ENCODE peak calls at places on chromosomes 5 and 9, in eight cellular contexts. One of them, this sample, is unnamed.
A peak's percentile ranks its signal among the peaks of the same experiment; 100 is the strongest.

GRCh38 chr9:79988126-79988525 is 416.4 kb downstream of the TLE4 start:
- DNase-seq in SK-N-DZ: no peak
- DNase-seq in endothelial cell: no peak
- DNase-seq in activated T-helper 1 cell treated with anti-CD3 and anti-CD28 coated beads, Interleukin-12 subunit alpha, Interleukin-12 subunit beta, Interleukin-2, Interleukin-4 antibody, amounts not matched to agents 30 ng/mL and 10 ng/mL and 1 ng/mL, durations not matched to agents 14 hours and 24 hours and 36 hours: no peak
- DNase-seq in lower lobe of right lung: no peak
- DNase-seq in GM03348: no peak
- DNase-seq in C1 segment of cervical spinal cord: no peak
- DNase-seq in GM20000: no peak
- DNase-seq in this sample: no peak

GRCh38 chr5:89407053-89407452 is 524.1 kb upstream of the MEF2C start:
- DNase-seq in SK-N-DZ: no peak
- DNase-seq in endothelial cell: no peak
- DNase-seq in activated T-helper 1 cell treated with anti-CD3 and anti-CD28 coated beads, Interleukin-12 subunit alpha, Interleukin-12 subunit beta, Interleukin-2, Interleukin-4 antibody, amounts not matched to agents 30 ng/mL and 10 ng/mL and 1 ng/mL, durations not matched to agents 14 hours and 24 hours and 36 hours: no peak
- DNase-seq in lower lobe of right lung: no peak
- DNase-seq in GM03348: no peak
- DNase-seq in C1 segment of cervical spinal cord: no peak
- DNase-seq in GM20000: no peak
- DNase-seq in this sample: no peak

GRCh38 chr5:37111426-37112382 is 137.5 kb downstream of the CPLANE1 start:
- DNase-seq in SK-N-DZ: no peak
- DNase-seq in endothelial cell: no peak
- DNase-seq in activated T-helper 1 cell treated with anti-CD3 and anti-CD28 coated beads, Interleukin-12 subunit alpha, Interleukin-12 subunit beta, Interleukin-2, Interleukin-4 antibody, amounts not matched to agents 30 ng/mL and 10 ng/mL and 1 ng/mL, durations not matched to agents 14 hours and 24 hours and 36 hours: peak; percentile 43
- DNase-seq in lower lobe of right lung: no peak
- DNase-seq in GM03348: no peak
- DNase-seq in C1 segment of cervical spinal cord: no peak
- DNase-seq in GM20000: peak; percentile 58
- DNase-seq in this sample: no peak

GRCh38 chr9:100428871-100429654 is 2.1 kb downstream of the MSANTD3 start:
- DNase-seq in SK-N-DZ: no peak
- DNase-seq in endothelial cell: no peak
- DNase-seq in activated T-helper 1 cell treated with anti-CD3 and anti-CD28 coated beads, Interleukin-12 subunit alpha, Interleukin-12 subunit beta, Interleukin-2, Interleukin-4 antibody, amounts not matched to agents 30 ng/mL and 10 ng/mL and 1 ng/mL, durations not matched to agents 14 hours and 24 hours and 36 hours: no peak
- DNase-seq in lower lobe of right lung: no peak
- DNase-seq in GM03348: peak; percentile 90
- DNase-seq in C1 segment of cervical spinal cord: no peak
- DNase-seq in GM20000: no peak
- DNase-seq in this sample: peak; percentile 57

GRCh38 chr5:140244525-140245025 is 58.3 kb downstream of the PFDN1 start:
- DNase-seq in SK-N-DZ: peak; percentile 80
- DNase-seq in endothelial cell: peak; percentile 96
- DNase-seq in activated T-helper 1 cell treated with anti-CD3 and anti-CD28 coated beads, Interleukin-12 subunit alpha, Interleukin-12 subunit beta, Interleukin-2, Interleukin-4 antibody, amounts not matched to agents 30 ng/mL and 10 ng/mL and 1 ng/mL, durations not matched to agents 14 hours and 24 hours and 36 hours: peak; percentile 72
- DNase-seq in lower lobe of right lung: peak; percentile 94
- DNase-seq in GM03348: peak; percentile 87
- DNase-seq in C1 segment of cervical spinal cord: peak; percentile 69
- DNase-seq in GM20000: peak; percentile 76
- DNase-seq in this sample: peak; percentile 95

GRCh38 chr5:135891280-135891679 is 4.4 kb downstream of the IL9 start:
- DNase-seq in SK-N-DZ: no peak
- DNase-seq in endothelial cell: no peak
- DNase-seq in activated T-helper 1 cell treated with anti-CD3 and anti-CD28 coated beads, Interleukin-12 subunit alpha, Interleukin-12 subunit beta, Interleukin-2, Interleukin-4 antibody, amounts not matched to agents 30 ng/mL and 10 ng/mL and 1 ng/mL, durations not matched to agents 14 hours and 24 hours and 36 hours: no peak
- DNase-seq in lower lobe of right lung: no peak
- DNase-seq in GM03348: no peak
- DNase-seq in C1 segment of cervical spinal cord: no peak
- DNase-seq in GM20000: no peak
- DNase-seq in this sample: no peak

GRCh38 chr5:112142769-112143270 is 276.3 kb downstream of the EPB41L4A start:
- DNase-seq in SK-N-DZ: no peak
- DNase-seq in endothelial cell: no peak
- DNase-seq in activated T-helper 1 cell treated with anti-CD3 and anti-CD28 coated beads, Interleukin-12 subunit alpha, Interleukin-12 subunit beta, Interleukin-2, Interleukin-4 antibody, amounts not matched to agents 30 ng/mL and 10 ng/mL and 1 ng/mL, durations not matched to agents 14 hours and 24 hours and 36 hours: no peak
- DNase-seq in lower lobe of right lung: peak; percentile 50
- DNase-seq in GM03348: peak; percentile 12
- DNase-seq in C1 segment of cervical spinal cord: no peak
- DNase-seq in GM20000: no peak
- DNase-seq in this sample: no peak

GRCh38 chr9:74824654-74825053 is 63.1 kb downstream of the TRPM6 start:
- DNase-seq in SK-N-DZ: no peak
- DNase-seq in endothelial cell: no peak
- DNase-seq in activated T-helper 1 cell treated with anti-CD3 and anti-CD28 coated beads, Interleukin-12 subunit alpha, Interleukin-12 subunit beta, Interleukin-2, Interleukin-4 antibody, amounts not matched to agents 30 ng/mL and 10 ng/mL and 1 ng/mL, durations not matched to agents 14 hours and 24 hours and 36 hours: no peak
- DNase-seq in lower lobe of right lung: no peak
- DNase-seq in GM03348: no peak
- DNase-seq in C1 segment of cervical spinal cord: no peak
- DNase-seq in GM20000: no peak
- DNase-seq in this sample: no peak

GRCh38 chr9:137967280-137967943 is 89.8 kb downstream of the CACNA1B start:
- DNase-seq in SK-N-DZ: no peak
- DNase-seq in endothelial cell: no peak
- DNase-seq in activated T-helper 1 cell treated with anti-CD3 and anti-CD28 coated beads, Interleukin-12 subunit alpha, Interleukin-12 subunit beta, Interleukin-2, Interleukin-4 antibody, amounts not matched to agents 30 ng/mL and 10 ng/mL and 1 ng/mL, durations not matched to agents 14 hours and 24 hours and 36 hours: no peak
- DNase-seq in lower lobe of right lung: peak; percentile 17
- DNase-seq in GM03348: no peak
- DNase-seq in C1 segment of cervical spinal cord: no peak
- DNase-seq in GM20000: no peak
- DNase-seq in this sample: no peak

GRCh38 chr9:89427621-89428221 is 70.2 kb downstream of the SEMA4D start:
- DNase-seq in SK-N-DZ: no peak
- DNase-seq in endothelial cell: no peak
- DNase-seq in activated T-helper 1 cell treated with anti-CD3 and anti-CD28 coated beads, Interleukin-12 subunit alpha, Interleukin-12 subunit beta, Interleukin-2, Interleukin-4 antibody, amounts not matched to agents 30 ng/mL and 10 ng/mL and 1 ng/mL, durations not matched to agents 14 hours and 24 hours and 36 hours: peak; percentile 51
- DNase-seq in lower lobe of right lung: no peak
- DNase-seq in GM03348: no peak
- DNase-seq in C1 segment of cervical spinal cord: no peak
- DNase-seq in GM20000: no peak
- DNase-seq in this sample: no peak

GRCh38 chr5:74040811-74041491 is 415.0 kb downstream of the ARHGEF28 start:
- DNase-seq in SK-N-DZ: no peak
- DNase-seq in endothelial cell: no peak
- DNase-seq in activated T-helper 1 cell treated with anti-CD3 and anti-CD28 coated beads, Interleukin-12 subunit alpha, Interleukin-12 subunit beta, Interleukin-2, Interleukin-4 antibody, amounts not matched to agents 30 ng/mL and 10 ng/mL and 1 ng/mL, durations not matched to agents 14 hours and 24 hours and 36 hours: no peak
- DNase-seq in lower lobe of right lung: no peak
- DNase-seq in GM03348: no peak
- DNase-seq in C1 segment of cervical spinal cord: no peak
- DNase-seq in GM20000: no peak
- DNase-seq in this sample: no peak

GRCh38 chr9:111066427-111066826 is 28.2 kb upstream of the LPAR1 start:
- DNase-seq in SK-N-DZ: no peak
- DNase-seq in endothelial cell: no peak
- DNase-seq in activated T-helper 1 cell treated with anti-CD3 and anti-CD28 coated beads, Interleukin-12 subunit alpha, Interleukin-12 subunit beta, Interleukin-2, Interleukin-4 antibody, amounts not matched to agents 30 ng/mL and 10 ng/mL and 1 ng/mL, durations not matched to agents 14 hours and 24 hours and 36 hours: no peak
- DNase-seq in lower lobe of right lung: no peak
- DNase-seq in GM03348: peak; percentile 56
- DNase-seq in C1 segment of cervical spinal cord: no peak
- DNase-seq in GM20000: no peak
- DNase-seq in this sample: no peak

GRCh38 chr5:18264126-18264882 is 630.0 kb downstream of the TAF11L14 start:
- DNase-seq in SK-N-DZ: no peak
- DNase-seq in endothelial cell: no peak
- DNase-seq in activated T-helper 1 cell treated with anti-CD3 and anti-CD28 coated beads, Interleukin-12 subunit alpha, Interleukin-12 subunit beta, Interleukin-2, Interleukin-4 antibody, amounts not matched to agents 30 ng/mL and 10 ng/mL and 1 ng/mL, durations not matched to agents 14 hours and 24 hours and 36 hours: no peak
- DNase-seq in lower lobe of right lung: no peak
- DNase-seq in GM03348: no peak
- DNase-seq in C1 segment of cervical spinal cord: no peak
- DNase-seq in GM20000: no peak
- DNase-seq in this sample: no peak

GRCh38 chr5:73617510-73618279 is 8.3 kb upstream of the ARHGEF28 start:
- DNase-seq in SK-N-DZ: no peak
- DNase-seq in endothelial cell: no peak
- DNase-seq in activated T-helper 1 cell treated with anti-CD3 and anti-CD28 coated beads, Interleukin-12 subunit alpha, Interleukin-12 subunit beta, Interleukin-2, Interleukin-4 antibody, amounts not matched to agents 30 ng/mL and 10 ng/mL and 1 ng/mL, durations not matched to agents 14 hours and 24 hours and 36 hours: no peak
- DNase-seq in lower lobe of right lung: no peak
- DNase-seq in GM03348: peak; percentile 45
- DNase-seq in C1 segment of cervical spinal cord: no peak
- DNase-seq in GM20000: no peak
- DNase-seq in this sample: no peak

GRCh38 chr9:18105996-18106595 is 367.9 kb upstream of the ADAMTSL1 start:
- DNase-seq in SK-N-DZ: no peak
- DNase-seq in endothelial cell: no peak
- DNase-seq in activated T-helper 1 cell treated with anti-CD3 and anti-CD28 coated beads, Interleukin-12 subunit alpha, Interleukin-12 subunit beta, Interleukin-2, Interleukin-4 antibody, amounts not matched to agents 30 ng/mL and 10 ng/mL and 1 ng/mL, durations not matched to agents 14 hours and 24 hours and 36 hours: no peak
- DNase-seq in lower lobe of right lung: no peak
- DNase-seq in GM03348: no peak
- DNase-seq in C1 segment of cervical spinal cord: no peak
- DNase-seq in GM20000: no peak
- DNase-seq in this sample: no peak

GRCh38 chr5:40481226-40481625 is 198.5 kb upstream of the PTGER4 start:
- DNase-seq in SK-N-DZ: no peak
- DNase-seq in endothelial cell: no peak
- DNase-seq in activated T-helper 1 cell treated with anti-CD3 and anti-CD28 coated beads, Interleukin-12 subunit alpha, Interleukin-12 subunit beta, Interleukin-2, Interleukin-4 antibody, amounts not matched to agents 30 ng/mL and 10 ng/mL and 1 ng/mL, durations not matched to agents 14 hours and 24 hours and 36 hours: no peak
- DNase-seq in lower lobe of right lung: no peak
- DNase-seq in GM03348: no peak
- DNase-seq in C1 segment of cervical spinal cord: no peak
- DNase-seq in GM20000: no peak
- DNase-seq in this sample: no peak

GRCh38 chr5:109951758-109952157 is 262.0 kb downstream of the MAN2A1 start:
- DNase-seq in SK-N-DZ: no peak
- DNase-seq in endothelial cell: no peak
- DNase-seq in activated T-helper 1 cell treated with anti-CD3 and anti-CD28 coated beads, Interleukin-12 subunit alpha, Interleukin-12 subunit beta, Interleukin-2, Interleukin-4 antibody, amounts not matched to agents 30 ng/mL and 10 ng/mL and 1 ng/mL, durations not matched to agents 14 hours and 24 hours and 36 hours: no peak
- DNase-seq in lower lobe of right lung: no peak
- DNase-seq in GM03348: no peak
- DNase-seq in C1 segment of cervical spinal cord: no peak
- DNase-seq in GM20000: no peak
- DNase-seq in this sample: no peak

GRCh38 chr5:78320461-78320860 is 26.0 kb upstream of the AP3B1 start:
- DNase-seq in SK-N-DZ: no peak
- DNase-seq in endothelial cell: no peak
- DNase-seq in activated T-helper 1 cell treated with anti-CD3 and anti-CD28 coated beads, Interleukin-12 subunit alpha, Interleukin-12 subunit beta, Interleukin-2, Interleukin-4 antibody, amounts not matched to agents 30 ng/mL and 10 ng/mL and 1 ng/mL, durations not matched to agents 14 hours and 24 hours and 36 hours: no peak
- DNase-seq in lower lobe of right lung: no peak
- DNase-seq in GM03348: peak; percentile 46
- DNase-seq in C1 segment of cervical spinal cord: no peak
- DNase-seq in GM20000: peak; percentile 18
- DNase-seq in this sample: peak; percentile 15

GRCh38 chr9:35611230-35611797 is 6.3 kb downstream of the TESK1 start:
- DNase-seq in SK-N-DZ: peak; percentile 60
- DNase-seq in endothelial cell: peak; percentile 40
- DNase-seq in activated T-helper 1 cell treated with anti-CD3 and anti-CD28 coated beads, Interleukin-12 subunit alpha, Interleukin-12 subunit beta, Interleukin-2, Interleukin-4 antibody, amounts not matched to agents 30 ng/mL and 10 ng/mL and 1 ng/mL, durations not matched to agents 14 hours and 24 hours and 36 hours: peak; percentile 41
- DNase-seq in lower lobe of right lung: no peak
- DNase-seq in GM03348: peak; percentile 71
- DNase-seq in C1 segment of cervical spinal cord: peak; percentile 12
- DNase-seq in GM20000: peak; percentile 73
- DNase-seq in this sample: peak; percentile 54

GRCh38 chr5:28523887-28524637 is 1485.7 kb upstream of the CDH9 start:
- DNase-seq in SK-N-DZ: no peak
- DNase-seq in endothelial cell: no peak
- DNase-seq in activated T-helper 1 cell treated with anti-CD3 and anti-CD28 coated beads, Interleukin-12 subunit alpha, Interleukin-12 subunit beta, Interleukin-2, Interleukin-4 antibody, amounts not matched to agents 30 ng/mL and 10 ng/mL and 1 ng/mL, durations not matched to agents 14 hours and 24 hours and 36 hours: no peak
- DNase-seq in lower lobe of right lung: no peak
- DNase-seq in GM03348: no peak
- DNase-seq in C1 segment of cervical spinal cord: no peak
- DNase-seq in GM20000: no peak
- DNase-seq in this sample: no peak

GRCh38 chr5:36017004-36017403 is 25.8 kb upstream of the UGT3A1 start:
- DNase-seq in SK-N-DZ: no peak
- DNase-seq in endothelial cell: no peak
- DNase-seq in activated T-helper 1 cell treated with anti-CD3 and anti-CD28 coated beads, Interleukin-12 subunit alpha, Interleukin-12 subunit beta, Interleukin-2, Interleukin-4 antibody, amounts not matched to agents 30 ng/mL and 10 ng/mL and 1 ng/mL, durations not matched to agents 14 hours and 24 hours and 36 hours: no peak
- DNase-seq in lower lobe of right lung: no peak
- DNase-seq in GM03348: no peak
- DNase-seq in C1 segment of cervical spinal cord: no peak
- DNase-seq in GM20000: no peak
- DNase-seq in this sample: no peak

GRCh38 chr9:6413365-6414263 is 615 bp downstream of the UHRF2 start:
- DNase-seq in SK-N-DZ: no peak
- DNase-seq in endothelial cell: peak; percentile 43
- DNase-seq in activated T-helper 1 cell treated with anti-CD3 and anti-CD28 coated beads, Interleukin-12 subunit alpha, Interleukin-12 subunit beta, Interleukin-2, Interleukin-4 antibody, amounts not matched to agents 30 ng/mL and 10 ng/mL and 1 ng/mL, durations not matched to agents 14 hours and 24 hours and 36 hours: no peak
- DNase-seq in lower lobe of right lung: peak; percentile 63
- DNase-seq in GM03348: peak; percentile 42
- DNase-seq in C1 segment of cervical spinal cord: peak; percentile 17
- DNase-seq in GM20000: peak; percentile 21
- DNase-seq in this sample: peak; percentile 36

GRCh38 chr5:61279725-61280124 is 52.3 kb upstream of the ZSWIM6 start:
- DNase-seq in SK-N-DZ: no peak
- DNase-seq in endothelial cell: no peak
- DNase-seq in activated T-helper 1 cell treated with anti-CD3 and anti-CD28 coated beads, Interleukin-12 subunit alpha, Interleukin-12 subunit beta, Interleukin-2, Interleukin-4 antibody, amounts not matched to agents 30 ng/mL and 10 ng/mL and 1 ng/mL, durations not matched to agents 14 hours and 24 hours and 36 hours: no peak
- DNase-seq in lower lobe of right lung: no peak
- DNase-seq in GM03348: no peak
- DNase-seq in C1 segment of cervical spinal cord: no peak
- DNase-seq in GM20000: no peak
- DNase-seq in this sample: no peak

GRCh38 chr5:146042628-146043279 is 62.6 kb downstream of the PLAC8L1 start:
- DNase-seq in SK-N-DZ: no peak
- DNase-seq in endothelial cell: no peak
- DNase-seq in activated T-helper 1 cell treated with anti-CD3 and anti-CD28 coated beads, Interleukin-12 subunit alpha, Interleukin-12 subunit beta, Interleukin-2, Interleukin-4 antibody, amounts not matched to agents 30 ng/mL and 10 ng/mL and 1 ng/mL, durations not matched to agents 14 hours and 24 hours and 36 hours: no peak
- DNase-seq in lower lobe of right lung: no peak
- DNase-seq in GM03348: peak; percentile 65
- DNase-seq in C1 segment of cervical spinal cord: no peak
- DNase-seq in GM20000: no peak
- DNase-seq in this sample: no peak

GRCh38 chr5:84985148-84985547 is 600.5 kb upstream of the EDIL3 start:
- DNase-seq in SK-N-DZ: no peak
- DNase-seq in endothelial cell: no peak
- DNase-seq in activated T-helper 1 cell treated with anti-CD3 and anti-CD28 coated beads, Interleukin-12 subunit alpha, Interleukin-12 subunit beta, Interleukin-2, Interleukin-4 antibody, amounts not matched to agents 30 ng/mL and 10 ng/mL and 1 ng/mL, durations not matched to agents 14 hours and 24 hours and 36 hours: no peak
- DNase-seq in lower lobe of right lung: no peak
- DNase-seq in GM03348: no peak
- DNase-seq in C1 segment of cervical spinal cord: no peak
- DNase-seq in GM20000: no peak
- DNase-seq in this sample: no peak

GRCh38 chr5:61386062-61386800 is 54.2 kb downstream of the ZSWIM6 start:
- DNase-seq in SK-N-DZ: no peak
- DNase-seq in endothelial cell: no peak
- DNase-seq in activated T-helper 1 cell treated with anti-CD3 and anti-CD28 coated beads, Interleukin-12 subunit alpha, Interleukin-12 subunit beta, Interleukin-2, Interleukin-4 antibody, amounts not matched to agents 30 ng/mL and 10 ng/mL and 1 ng/mL, durations not matched to agents 14 hours and 24 hours and 36 hours: no peak
- DNase-seq in lower lobe of right lung: no peak
- DNase-seq in GM03348: no peak
- DNase-seq in C1 segment of cervical spinal cord: no peak
- DNase-seq in GM20000: no peak
- DNase-seq in this sample: no peak

GRCh38 chr5:4797445-4797844 is 342.7 kb upstream of the ADAMTS16 start:
- DNase-seq in SK-N-DZ: no peak
- DNase-seq in endothelial cell: no peak
- DNase-seq in activated T-helper 1 cell treated with anti-CD3 and anti-CD28 coated beads, Interleukin-12 subunit alpha, Interleukin-12 subunit beta, Interleukin-2, Interleukin-4 antibody, amounts not matched to agents 30 ng/mL and 10 ng/mL and 1 ng/mL, durations not matched to agents 14 hours and 24 hours and 36 hours: no peak
- DNase-seq in lower lobe of right lung: no peak
- DNase-seq in GM03348: no peak
- DNase-seq in C1 segment of cervical spinal cord: no peak
- DNase-seq in GM20000: no peak
- DNase-seq in this sample: no peak

GRCh38 chr5:176166427-176166826 is 71.8 kb upstream of the SIMC1 start:
- DNase-seq in SK-N-DZ: no peak
- DNase-seq in endothelial cell: no peak
- DNase-seq in activated T-helper 1 cell treated with anti-CD3 and anti-CD28 coated beads, Interleukin-12 subunit alpha, Interleukin-12 subunit beta, Interleukin-2, Interleukin-4 antibody, amounts not matched to agents 30 ng/mL and 10 ng/mL and 1 ng/mL, durations not matched to agents 14 hours and 24 hours and 36 hours: no peak
- DNase-seq in lower lobe of right lung: no peak
- DNase-seq in GM03348: no peak
- DNase-seq in C1 segment of cervical spinal cord: no peak
- DNase-seq in GM20000: no peak
- DNase-seq in this sample: no peak

GRCh38 chr9:37746448-37747270 is 6.9 kb upstream of the TRMT10B start:
- DNase-seq in SK-N-DZ: no peak
- DNase-seq in endothelial cell: no peak
- DNase-seq in activated T-helper 1 cell treated with anti-CD3 and anti-CD28 coated beads, Interleukin-12 subunit alpha, Interleukin-12 subunit beta, Interleukin-2, Interleukin-4 antibody, amounts not matched to agents 30 ng/mL and 10 ng/mL and 1 ng/mL, durations not matched to agents 14 hours and 24 hours and 36 hours: no peak
- DNase-seq in lower lobe of right lung: no peak
- DNase-seq in GM03348: no peak
- DNase-seq in C1 segment of cervical spinal cord: no peak
- DNase-seq in GM20000: no peak
- DNase-seq in this sample: no peak

GRCh38 chr5:131413605-131414559 is 150.0 kb downstream of the CDC42SE2 start:
- DNase-seq in SK-N-DZ: no peak
- DNase-seq in endothelial cell: no peak
- DNase-seq in activated T-helper 1 cell treated with anti-CD3 and anti-CD28 coated beads, Interleukin-12 subunit alpha, Interleukin-12 subunit beta, Interleukin-2, Interleukin-4 antibody, amounts not matched to agents 30 ng/mL and 10 ng/mL and 1 ng/mL, durations not matched to agents 14 hours and 24 hours and 36 hours: peak; percentile 37
- DNase-seq in lower lobe of right lung: no peak
- DNase-seq in GM03348: no peak
- DNase-seq in C1 segment of cervical spinal cord: no peak
- DNase-seq in GM20000: peak; percentile 42
- DNase-seq in this sample: no peak

GRCh38 chr5:398475-399295 is 44.3 kb upstream of the EXOC3 start:
- DNase-seq in SK-N-DZ: no peak
- DNase-seq in endothelial cell: no peak
- DNase-seq in activated T-helper 1 cell treated with anti-CD3 and anti-CD28 coated beads, Interleukin-12 subunit alpha, Interleukin-12 subunit beta, Interleukin-2, Interleukin-4 antibody, amounts not matched to agents 30 ng/mL and 10 ng/mL and 1 ng/mL, durations not matched to agents 14 hours and 24 hours and 36 hours: no peak
- DNase-seq in lower lobe of right lung: no peak
- DNase-seq in GM03348: no peak
- DNase-seq in C1 segment of cervical spinal cord: no peak
- DNase-seq in GM20000: no peak
- DNase-seq in this sample: no peak

GRCh38 chr5:90473321-90474234 is 993 bp downstream of the MBLAC2 start:
- DNase-seq in SK-N-DZ: peak; percentile 39
- DNase-seq in endothelial cell: peak; percentile 46
- DNase-seq in activated T-helper 1 cell treated with anti-CD3 and anti-CD28 coated beads, Interleukin-12 subunit alpha, Interleukin-12 subunit beta, Interleukin-2, Interleukin-4 antibody, amounts not matched to agents 30 ng/mL and 10 ng/mL and 1 ng/mL, durations not matched to agents 14 hours and 24 hours and 36 hours: peak; percentile 14
- DNase-seq in lower lobe of right lung: peak; percentile 69
- DNase-seq in GM03348: peak; percentile 54
- DNase-seq in C1 segment of cervical spinal cord: peak; percentile 73
- DNase-seq in GM20000: peak; percentile 25
- DNase-seq in this sample: peak; percentile 34

GRCh38 chr5:110852053-110852452 is 113.2 kb downstream of the SLC25A46 start:
- DNase-seq in SK-N-DZ: no peak
- DNase-seq in endothelial cell: no peak
- DNase-seq in activated T-helper 1 cell treated with anti-CD3 and anti-CD28 coated beads, Interleukin-12 subunit alpha, Interleukin-12 subunit beta, Interleukin-2, Interleukin-4 antibody, amounts not matched to agents 30 ng/mL and 10 ng/mL and 1 ng/mL, durations not matched to agents 14 hours and 24 hours and 36 hours: no peak
- DNase-seq in lower lobe of right lung: no peak
- DNase-seq in GM03348: no peak
- DNase-seq in C1 segment of cervical spinal cord: no peak
- DNase-seq in GM20000: no peak
- DNase-seq in this sample: no peak

GRCh38 chr5:90802695-90803317 is 244.2 kb downstream of the ADGRV1 start:
- DNase-seq in SK-N-DZ: peak; percentile 41
- DNase-seq in endothelial cell: peak; percentile 35
- DNase-seq in activated T-helper 1 cell treated with anti-CD3 and anti-CD28 coated beads, Interleukin-12 subunit alpha, Interleukin-12 subunit beta, Interleukin-2, Interleukin-4 antibody, amounts not matched to agents 30 ng/mL and 10 ng/mL and 1 ng/mL, durations not matched to agents 14 hours and 24 hours and 36 hours: no peak
- DNase-seq in lower lobe of right lung: no peak
- DNase-seq in GM03348: peak; percentile 59
- DNase-seq in C1 segment of cervical spinal cord: no peak
- DNase-seq in GM20000: peak; percentile 50
- DNase-seq in this sample: peak; percentile 23

This sample was measured in BE2C.